ENCODE peak calls at places on chromosome 20, in four cellular contexts. M is CD8-positive, alpha-beta T cell; B is HAP-1; W is mucosa of descending colon. L is an unnamed sample.

GRCh38 chr20:38171301-38172010 is 6.4 kb upstream of the TGM2 start:
- DNase-seq in W (no peak), M (no peak), B (no peak), L (no peak)

GRCh38 chr20:57779401-57780003 is 69.7 kb upstream of the PMEPA1 start:
- DNase-seq in W (no peak), B (no peak), M (no peak), L (no peak)

GRCh38 chr20:4154958-4155411 is 139.6 kb upstream of the RNF24 start:
- DNase-seq in B (no peak), W (no peak), M (peak; percentile 19), L (peak; percentile 15)

GRCh38 chr20:23078994-23079364 is 7.1 kb downstream of the CD93 start:
- DNase-seq in W (no peak), M (no peak), B (no peak), L (no peak)

GRCh38 chr20:18679020-18679419 is 91.2 kb downstream of the DTD1 start:
- DNase-seq in B (peak; percentile 82), M (no peak), W (no peak), L (no peak)

GRCh38 chr20:58693226-58694006 is 816 bp downstream of the NPEPL1 start:
- DNase-seq in W (peak; percentile 66), M (no peak), B (no peak), L (peak; percentile 83)

GRCh38 chr20:13610205-13610604 is 28.5 kb downstream of the TASP1 start:
- DNase-seq in M (no peak), B (peak; percentile 26), W (no peak), L (no peak)

GRCh38 chr20:17374086-17374485 is 147.2 kb downstream of the PCSK2 start:
- DNase-seq in W (no peak), B (no peak), M (no peak), L (no peak)

GRCh38 chr20:38302721-38303120 is 1.2 kb upstream of the BPI start:
- DNase-seq in W (no peak), B (no peak), M (no peak), L (no peak)

GRCh38 chr20:63736893-63737689 is 627 bp downstream of the LIME1 start:
- DNase-seq in B (no peak), W (peak; percentile 67), M (peak; percentile 76), L (no peak)

GRCh38 chr20:42589976-42590639 is 599.6 kb downstream of the PTPRT start:
- DNase-seq in B (no peak), M (no peak), W (no peak), L (no peak)

GRCh38 chr20:32672982-32673727 is 586 bp downstream of the C20orf203 start:
- DNase-seq in B (no peak), W (peak; percentile 49), M (no peak), L (no peak)

GRCh38 chr20:37571033-37571432 is 43.4 kb upstream of the BLCAP start:
- DNase-seq in M (no peak), W (no peak), B (no peak), L (peak; percentile 11)

GRCh38 chr20:31740208-31740607 is 1.1 kb downstream of the TPX2 start:
- DNase-seq in B (no peak), M (no peak), W (no peak), L (no peak)

GRCh38 chr20:58722877-58723627 is 30.5 kb downstream of the NPEPL1 start:
- DNase-seq in B (no peak), M (no peak), W (no peak), L (no peak)

GRCh38 chr20:22383156-22383555 is 201.2 kb downstream of the FOXA2 start:
- DNase-seq in B (no peak), W (no peak), M (no peak), L (no peak)

GRCh38 chr20:10633708-10634107 is 40.1 kb downstream of the JAG1 start:
- DNase-seq in W (no peak), B (no peak), M (no peak), L (no peak)

GRCh38 chr20:51752343-51752951 is 15.7 kb downstream of the ATP9A start:
- DNase-seq in W (no peak), B (no peak), M (no peak), L (no peak)

GRCh38 chr20:43983359-43983758 is 68.7 kb downstream of the TOX2 start:
- DNase-seq in M (peak; percentile 36), B (no peak), W (peak; percentile 86), L (no peak)

GRCh38 chr20:8447262-8448120 is 315.4 kb downstream of the PLCB1 start:
- DNase-seq in B (no peak), W (no peak), M (no peak), L (no peak)

GRCh38 chr20:10610266-10610665 is 63.5 kb downstream of the JAG1 start:
- DNase-seq in B (no peak), W (no peak), M (no peak), L (no peak)

GRCh38 chr20:53773792-53774371 is 180.2 kb upstream of the ZNF217 start:
- DNase-seq in M (no peak), B (no peak), W (no peak), L (no peak)

GRCh38 chr20:38034961-38035360 is 1.4 kb downstream of the RPRD1B start:
- DNase-seq in M (no peak), W (no peak), B (no peak), L (no peak)

GRCh38 chr20:62745279-62745958 is 36.8 kb downstream of the NTSR1 start:
- DNase-seq in W (peak; percentile 14), B (no peak), M (no peak), L (peak; percentile 36)

GRCh38 chr20:37166867-37167266 is 12.3 kb upstream of the RPN2 start:
- DNase-seq in M (no peak), B (no peak), W (no peak), L (no peak)

GRCh38 chr20:50146732-50147662 is 6.5 kb downstream of the PEDS1 start:
- DNase-seq in B (no peak), W (peak; percentile 62), M (peak; percentile 74), L (no peak)
- H3K4me3 ChIP-seq in B (no peak overlapping the region), W (no peak overlapping the region), M (peak overlapping the region; percentile 34), L (no peak overlapping the region)

DNA sequence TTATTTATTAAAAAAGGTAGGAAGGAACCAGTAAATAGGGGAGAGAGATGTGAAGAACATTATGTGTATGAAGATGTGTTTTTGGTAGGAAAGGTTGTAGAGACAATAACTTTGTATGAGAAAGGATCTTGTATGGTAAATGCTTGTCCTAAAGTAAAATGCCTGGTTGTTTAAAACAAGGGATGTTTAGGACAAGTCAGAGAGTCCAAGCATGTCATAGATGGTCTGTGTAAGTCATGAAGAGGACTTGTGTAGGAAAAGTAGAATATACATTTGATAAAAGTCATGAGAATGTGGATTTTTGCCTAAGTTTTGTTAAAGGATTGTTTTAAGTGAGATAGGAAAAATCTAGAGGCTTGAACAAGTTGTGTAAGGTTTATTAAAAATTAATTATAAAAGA is 325.1 kb downstream of the CDH26 start:
- DNase-seq in M (no peak), W (no peak), B (no peak), L (no peak)
- H3K9me3 ChIP-seq in M (no peaks in the 10 kb centered on the region), W (peaks cover 22% of the 10 kb centered on the region), B (peaks cover 4% of the 10 kb centered on the region), L (no peaks in the 10 kb centered on the region)

GRCh38 chr20:39829255-39829654 is 859.8 kb downstream of the MAFB start:
- DNase-seq in M (no peak), W (no peak), B (no peak), L (no peak)
- H3K4me3 ChIP-seq in M (no peak overlapping the region), W (no peak overlapping the region), B (no peak overlapping the region), L (no peak overlapping the region)

GRCh38 chr20:25085756-25086495 is 4.0 kb upstream of the VSX1 start:
- DNase-seq in W (no peak), B (no peak), M (no peak), L (no peak)
- H3K9me3 ChIP-seq in W (no peaks in the 10 kb centered on the region), B (no peaks in the 10 kb centered on the region), M (no peaks in the 10 kb centered on the region), L (no peaks in the 10 kb centered on the region)

GRCh38 chr20:1225263-1225728 is 548 bp upstream of the RAD21L1 start:
- DNase-seq in B (peak; percentile 68), W (no peak), M (no peak), L (no peak)

GRCh38 chr20:1224205-1224604 is 1.6 kb upstream of the RAD21L1 start:
- DNase-seq in B (no peak), W (no peak), M (no peak), L (no peak)

GRCh38 chr20:1229541-1229940 is 3.7 kb downstream of the RAD21L1 start:
- DNase-seq in B (no peak), W (no peak), M (no peak), L (no peak)

GRCh38 chr20:1225729-1226313 is at the start of gene RAD21L1:
- DNase-seq in W (peak; percentile 86), B (peak; percentile 49), M (peak; percentile 83), L (peak; percentile 85)

DNA sequence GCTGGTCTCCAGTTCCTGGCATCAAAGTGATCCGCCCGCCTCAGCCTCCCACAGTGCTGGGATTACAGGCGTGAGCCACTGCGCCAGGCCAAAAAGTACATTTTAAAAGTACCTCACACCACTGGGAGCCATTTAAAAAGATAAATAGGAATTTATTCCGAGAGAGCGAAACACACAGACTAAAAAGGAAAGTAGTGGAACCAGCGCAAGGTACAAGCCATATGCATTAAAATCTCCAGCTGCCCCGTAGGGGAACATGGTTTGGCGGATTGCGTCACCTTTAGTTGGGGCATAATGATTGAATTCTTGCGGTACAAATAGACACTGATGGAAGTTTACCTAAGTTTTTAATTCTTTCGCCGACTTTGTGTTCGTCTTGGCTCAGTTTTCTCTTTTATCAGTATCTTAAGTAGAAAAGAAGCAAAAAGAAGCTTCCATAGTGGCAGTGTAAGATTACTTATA is 1.3 kb downstream of the RAD21L1 start:
- DNase-seq in M (no peak), B (no peak), W (no peak), L (no peak)
- H3K4me3 ChIP-seq in M (peak overlapping the region; percentile 82), B (no peak overlapping the region), W (no peak overlapping the region), L (no peak overlapping the region)

GRCh38 chr20:56017560-56017959 is 12.2 kb upstream of the CBLN4 start:
- DNase-seq in W (no peak), B (no peak), M (no peak), L (no peak)

GRCh38 chr20:56018194-56018593 is 12.9 kb upstream of the CBLN4 start:
- DNase-seq in W (no peak), B (no peak), M (no peak), L (no peak)

GRCh38 chr20:56014998-56015397 is 9.7 kb upstream of the CBLN4 start:
- DNase-seq in B (no peak), W (no peak), M (no peak), L (no peak)

DNA sequence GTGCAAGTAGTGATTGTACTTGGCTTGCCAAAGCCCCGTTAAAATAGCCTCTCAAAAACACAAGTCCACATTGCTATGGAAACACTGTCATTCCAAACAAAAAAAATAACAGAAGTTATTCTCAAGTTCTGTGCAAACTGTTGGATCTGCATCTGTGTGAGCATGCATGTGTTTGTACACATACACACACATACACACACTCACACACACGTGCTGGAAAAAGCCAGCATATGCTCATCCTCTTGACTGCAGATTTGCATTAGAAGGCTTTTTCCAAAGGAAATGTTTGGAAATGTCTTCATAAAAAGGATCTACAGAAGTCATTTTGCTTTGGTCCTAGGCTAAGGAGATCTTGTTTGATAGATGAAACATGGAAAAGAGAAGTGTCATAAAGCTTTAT is 13.4 kb upstream of the CBLN4 start:
- DNase-seq in W (no peak), M (no peak), B (no peak), L (no peak)
- H3K9me3 ChIP-seq in W (no peaks in the 10 kb centered on the region), M (no peaks in the 10 kb centered on the region), B (no peaks in the 10 kb centered on the region), L (no peaks in the 10 kb centered on the region)

GRCh38 chr20:34365765-34366213 is 2.7 kb downstream of the ITCH start:
- DNase-seq in M (peak; percentile 15), B (peak; percentile 33), W (no peak), L (no peak)
- H3K4me3 ChIP-seq in M (no peak overlapping the region), B (no peak overlapping the region), W (no peak overlapping the region), L (no peak overlapping the region)

GRCh38 chr20:49283176-49283702 is 5.4 kb upstream of the ZNFX1 start:
- DNase-seq in M (no peak), W (no peak), B (peak; percentile 20), L (no peak)
- H3K9me3 ChIP-seq in M (peaks cover 59% of the 10 kb centered on the region), W (peaks cover 79% of the 10 kb centered on the region), B (peaks cover 17% of the 10 kb centered on the region), L (no peaks in the 10 kb centered on the region)